ENCODE peak calls at places on chromosomes 2 and 18, in eight cellular contexts. T is ascending aorta, F is SK-N-SH, Y is AG04450, I is left ventricle myocardium inferior, Q is IMR-90, S is MM.1S, O is H9. W is an unnamed sample.

GRCh38 chr2:218166791-218167190 is at the start of gene CXCR1:
- DNase-seq in T (no peak), F (no peak), Y (no peak), I (no peak), Q (no peak), S (peak; percentile 67), O (no peak), W (no peak)

GRCh38 chr2:234488913-234489451 is 7.9 kb downstream of the ARL4C start:
- DNase-seq in T (no peak), F (no peak), Y (no peak), I (no peak), Q (no peak), S (peak; percentile 79), O (no peak), W (no peak)

GRCh38 chr2:181563101-181563692 is 93.7 kb downstream of the CERKL start:
- DNase-seq in T (no peak), F (no peak), Y (no peak), I (no peak), Q (no peak), S (peak; percentile 39), O (no peak), W (no peak)

GRCh38 chr2:468631-469310 is 180.9 kb upstream of the ALKAL2 start:
- DNase-seq in T (no peak), F (peak; percentile 56), Y (no peak), I (no peak), Q (no peak), S (no peak), O (no peak), W (no peak)

GRCh38 chr2:190717306-190717705 is 68.4 kb downstream of the NAB1 start:
- DNase-seq in T (no peak), F (no peak), Y (no peak), I (no peak), Q (peak; percentile 12), S (no peak), O (no peak), W (no peak)

GRCh38 chr18:31046916-31047315 is 4.4 kb upstream of the DSC3 start:
- DNase-seq in T (no peak), F (no peak), Y (no peak), I (no peak), Q (no peak), S (no peak), O (no peak), W (no peak)

GRCh38 chr2:65130440-65131175 is 702 bp upstream of the RAB1A start:
- DNase-seq in T (no peak), F (no peak), Y (no peak), I (no peak), Q (no peak), S (no peak), O (no peak), W (no peak)

GRCh38 chr2:99448556-99448955 is 41.3 kb downstream of the REV1 start:
- DNase-seq in T (no peak), F (no peak), Y (no peak), I (no peak), Q (peak; percentile 53), S (no peak), O (no peak), W (no peak)

GRCh38 chr18:80239830-80240229 is 7.5 kb downstream of the PARD6G start:
- DNase-seq in T (no peak), F (no peak), Y (no peak), I (no peak), Q (no peak), S (no peak), O (no peak), W (peak; percentile 9)

GRCh38 chr2:85433511-85434089 is 15.1 kb downstream of the SH2D6 start:
- DNase-seq in T (no peak), F (peak; percentile 91), Y (peak; percentile 93), I (peak; percentile 89), Q (peak; percentile 96), S (no peak), O (no peak), W (peak; percentile 90)

DNA sequence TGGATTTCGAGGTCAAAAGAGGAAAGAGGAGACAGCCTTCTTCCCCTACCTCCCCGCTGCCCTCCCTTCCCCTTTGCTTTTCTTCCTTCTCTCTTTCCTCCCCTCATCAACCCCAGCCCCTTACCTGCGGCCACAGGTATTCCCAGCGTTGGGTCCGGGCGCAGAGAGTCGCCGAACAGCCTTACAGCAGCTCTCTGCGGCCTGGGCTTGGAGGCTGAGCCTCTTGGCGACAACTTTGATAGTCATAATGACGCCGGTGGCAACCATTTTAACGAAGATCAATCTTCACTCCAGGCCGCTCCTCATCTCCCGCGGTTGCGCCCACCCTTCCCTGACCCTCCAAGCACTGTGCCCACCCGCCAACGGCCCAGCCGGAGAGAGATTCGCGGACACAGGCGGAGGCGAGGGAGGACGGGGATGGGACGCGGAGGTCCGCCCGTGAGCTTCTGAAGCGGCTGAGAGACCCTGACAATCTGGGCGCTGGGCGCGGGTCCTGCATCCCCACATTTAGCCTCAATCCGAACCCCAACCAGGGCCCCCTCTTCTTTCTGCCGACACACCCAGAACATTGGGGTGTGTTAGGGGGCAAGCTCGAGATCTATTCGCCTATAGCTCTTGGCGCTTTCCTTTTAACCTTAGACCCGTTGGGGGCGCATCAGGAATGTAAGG is 1.5 kb upstream of the EVX2 start:
- DNase-seq in T (no peak), F (peak; percentile 42), Y (no peak), I (no peak), Q (no peak), S (no peak), O (peak; percentile 63), W (no peak)
- H3K9me3 ChIP-seq in T (no peaks in the 10 kb centered on the region), F (no peaks in the 10 kb centered on the region), Y (peaks cover 35% of the 10 kb centered on the region), I (peaks cover 6% of the 10 kb centered on the region), Q (peaks cover 26% of the 10 kb centered on the region), S (no peaks in the 10 kb centered on the region), O (no peaks in the 10 kb centered on the region), W (no peaks in the 10 kb centered on the region)

DNA sequence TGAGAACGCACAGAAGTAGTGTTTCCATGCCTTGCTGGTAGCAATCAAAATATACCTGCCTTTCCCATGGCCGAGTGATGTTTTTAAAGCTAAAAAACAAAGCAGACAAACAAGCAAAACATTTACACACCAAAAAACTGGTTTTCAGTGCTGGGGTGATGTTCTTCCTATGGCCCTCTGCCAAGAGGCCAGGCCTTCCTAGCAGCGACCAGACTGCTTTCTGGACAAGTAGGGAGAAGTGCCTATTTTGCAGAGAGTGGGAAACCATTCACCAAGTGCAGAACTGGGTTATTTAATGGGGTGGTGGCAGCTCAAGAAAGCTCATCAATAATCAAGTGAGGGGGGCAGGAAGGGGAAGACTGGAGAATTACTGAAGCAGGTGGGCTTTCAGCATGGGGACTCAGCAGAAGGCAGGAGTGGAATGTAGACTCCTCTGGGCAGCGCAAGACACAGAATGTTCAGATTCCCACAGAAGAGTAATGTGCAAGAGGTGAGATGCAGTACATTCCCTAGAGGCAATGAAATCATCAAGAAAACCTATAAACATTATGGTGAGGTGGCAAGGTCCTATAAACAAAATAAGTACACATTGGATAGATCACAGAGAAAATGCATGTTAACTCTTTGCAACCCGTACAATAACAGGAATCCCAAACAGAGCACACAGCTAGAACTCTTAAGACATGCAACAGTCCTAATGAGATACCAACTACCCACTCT is 44.0 kb downstream of the CPO start:
- DNase-seq in T (no peak), F (peak; percentile 49), Y (no peak), I (no peak), Q (peak; percentile 58), S (no peak), O (no peak), W (no peak)
- H3K9me3 ChIP-seq in T (no peaks in the 10 kb centered on the region), F (no peaks in the 10 kb centered on the region), Y (no peaks in the 10 kb centered on the region), I (no peaks in the 10 kb centered on the region), Q (no peaks in the 10 kb centered on the region), S (no peaks in the 10 kb centered on the region), O (no peaks in the 10 kb centered on the region), W (no peaks in the 10 kb centered on the region)

DNA sequence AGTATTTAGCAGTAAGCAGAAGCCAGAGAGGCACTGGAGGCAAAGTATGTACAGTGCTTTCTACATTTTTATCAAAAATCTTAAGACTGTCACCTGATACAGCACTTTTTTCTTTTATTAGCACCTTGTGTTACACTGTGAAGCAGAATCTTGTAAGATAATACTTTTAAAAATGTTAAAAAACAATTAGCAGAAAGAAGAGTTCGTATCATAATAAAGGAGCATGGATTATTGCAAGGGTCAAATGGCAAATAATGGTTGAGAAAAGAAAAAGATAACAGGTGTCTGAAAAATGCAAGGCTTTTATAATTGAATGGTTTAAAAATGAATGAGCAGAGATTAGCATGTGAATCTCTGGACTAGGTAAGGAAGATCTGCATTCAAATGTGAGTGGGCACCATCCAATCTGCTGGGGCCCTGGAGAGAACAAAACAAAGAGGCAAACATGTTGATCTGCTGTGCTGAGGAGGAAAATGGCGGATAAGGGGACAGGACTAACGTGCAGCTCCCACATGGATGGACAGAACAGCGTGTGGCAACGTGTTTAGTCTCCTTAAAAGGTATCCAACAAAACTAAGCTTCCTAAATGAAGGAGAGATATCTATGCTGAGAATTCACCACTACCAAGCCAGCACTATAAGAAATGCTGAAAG is 9.5 kb downstream of the CEBPZOS start:
- DNase-seq in T (no peak), F (no peak), Y (no peak), I (no peak), Q (no peak), S (no peak), O (peak; percentile 83), W (no peak)
- H3K9me3 ChIP-seq in T (peaks cover 75% of the 10 kb centered on the region), F (peaks cover 27% of the 10 kb centered on the region), Y (peaks cover 13% of the 10 kb centered on the region), I (peaks cover 55% of the 10 kb centered on the region), Q (peaks cover 3% of the 10 kb centered on the region), S (no peaks in the 10 kb centered on the region), O (peaks cover 21% of the 10 kb centered on the region), W (no peaks in the 10 kb centered on the region)

DNA sequence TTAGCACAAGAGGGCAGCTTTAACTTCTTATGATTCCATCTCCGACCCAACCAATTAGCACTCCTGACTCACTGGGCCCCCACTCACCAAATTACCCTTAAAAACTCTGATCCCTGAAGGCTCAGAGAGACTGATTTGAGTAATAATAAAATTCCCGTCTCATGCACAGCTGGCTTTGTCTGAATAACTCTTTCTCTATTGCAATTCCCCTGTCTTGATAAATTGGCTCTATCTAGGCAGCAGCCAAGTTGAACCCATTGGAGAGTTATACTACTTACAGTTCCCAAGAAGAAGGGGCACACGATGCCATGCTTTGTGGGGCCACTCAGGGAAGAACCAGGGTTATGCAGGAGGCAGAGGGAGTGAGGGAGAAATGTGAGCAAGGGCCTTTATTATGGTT is 632.8 kb downstream of the TSN start:
- DNase-seq in T (no peak), F (no peak), Y (no peak), I (no peak), Q (no peak), S (no peak), O (no peak), W (no peak)
- H3K9me3 ChIP-seq in T (no peaks in the 10 kb centered on the region), F (peaks cover 3% of the 10 kb centered on the region), Y (peaks cover 13% of the 10 kb centered on the region), I (peaks cover 37% of the 10 kb centered on the region), Q (peaks cover 6% of the 10 kb centered on the region), S (no peaks in the 10 kb centered on the region), O (no peaks in the 10 kb centered on the region), W (no peaks in the 10 kb centered on the region)

GRCh38 chr2:70718736-70719135 is 49.3 kb downstream of the ADD2 start:
- DNase-seq in T (no peak), F (no peak), Y (no peak), I (no peak), Q (no peak), S (no peak), O (peak; percentile 13), W (no peak)
- H3K9me3 ChIP-seq in T (no peaks in the 10 kb centered on the region), F (no peaks in the 10 kb centered on the region), Y (no peaks in the 10 kb centered on the region), I (no peaks in the 10 kb centered on the region), Q (no peaks in the 10 kb centered on the region), S (no peaks in the 10 kb centered on the region), O (no peaks in the 10 kb centered on the region), W (no peaks in the 10 kb centered on the region)